ENCODE peak calls at places on chromosome 4, in four cellular contexts. F is dorsolateral prefrontal cortex; H is stimulated activated CD4-positive, alpha-beta T cell treated with anti-CD3 and anti-CD28 coated beads, Interleukin-2, amount 100 ng/mL, for 48 hours; D is epithelial cell of esophagus. J is an unnamed sample.

GRCh38 chr4:150248181-150248580 is 169.9 kb downstream of the DCLK2 start:
- DNase-seq in F (no peak), H (no peak), D (peak), J (no peak)

GRCh38 chr4:175373031-175373430 is 439.0 kb downstream of the GPM6A start:
- DNase-seq in F (no peak), H (no peak), D (no peak), J (no peak)

GRCh38 chr4:184669251-184669650 is 19.7 kb downstream of the PRIMPOL start:
- DNase-seq in F (no peak), H (no peak), D (no peak), J (no peak)

GRCh38 chr4:52824270-52824602 is 37.9 kb upstream of the RASL11B start:
- DNase-seq in F (no peak), H (no peak), D (no peak), J (no peak)

GRCh38 chr4:107599841-107600240 is 120.2 kb downstream of the PAPSS1 start:
- DNase-seq in F (no peak), H (no peak), D (no peak), J (no peak)

GRCh38 chr4:106875340-106875739 is 160.8 kb downstream of the DKK2 start:
- DNase-seq in F (no peak), H (no peak), D (no peak), J (no peak)

GRCh38 chr4:151294833-151295496 is 18.0 kb downstream of the PRSS48 start:
- DNase-seq in F (no peak), H (no peak), D (no peak), J (no peak)

GRCh38 chr4:154626793-154627484 is 14.5 kb upstream of the FGG start:
- DNase-seq in F (peak), H (peak), D (peak), J (peak)

GRCh38 chr4:184688447-184688846 is 38.9 kb downstream of the PRIMPOL start:
- DNase-seq in F (no peak), H (peak), D (peak), J (no peak)

J was measured in left ventricle myocardium inferior.